ENCODE peak calls at places on chromosomes 3 and 15, in seven cellular contexts. P is GM12864, D is astrocyte of the cerebellum, V is progenitor cell of endocrine pancreas, F is choroid plexus epithelial cell, J is brain microvascular endothelial cell, U is MCF 10A. B is an unnamed sample.

GRCh38 chr15:41940441-41940857 is 31.9 kb downstream of the EHD4 start:
- DNase-seq in P (no peak), D (no peak), V (no peak), F (peak), J (peak), U (peak), B (no peak)

GRCh38 chr3:4524423-4524769 is 31.2 kb downstream of the ITPR1 start:
- DNase-seq in P (no peak), D (no peak), V (no peak), F (no peak), J (no peak), U (peak), B (no peak)

GRCh38 chr15:35690698-35691116 is 144.7 kb upstream of the DPH6 start:
- DNase-seq in P (no peak), D (peak), V (no peak), F (peak), J (peak), U (no peak), B (no peak)

GRCh38 chr3:190013943-190014924 is 106.5 kb downstream of the P3H2 start:
- DNase-seq in P (no peak), D (no peak), V (no peak), F (no peak), J (no peak), U (no peak), B (no peak)

GRCh38 chr3:99864289-99864688 is 46.6 kb downstream of the CMSS1 start:
- DNase-seq in P (no peak), D (no peak), V (no peak), F (no peak), J (no peak), U (no peak), B (no peak)

GRCh38 chr3:190041333-190042041 is 79.2 kb downstream of the P3H2 start:
- DNase-seq in P (peak), D (no peak), V (no peak), F (peak), J (no peak), U (no peak), B (no peak)

GRCh38 chr15:77025066-77025435 is 30.1 kb downstream of the PSTPIP1 start:
- DNase-seq in P (no peak), D (no peak), V (no peak), F (no peak), J (no peak), U (no peak), B (peak)

GRCh38 chr3:182533394-182533793 is 259.9 kb upstream of the ATP11B start:
- DNase-seq in P (no peak), D (no peak), V (no peak), F (no peak), J (no peak), U (peak), B (no peak)

GRCh38 chr3:151047636-151048035 is 37.8 kb upstream of the MED12L start:
- DNase-seq in P (no peak), D (no peak), V (no peak), F (peak), J (peak), U (no peak), B (no peak)

GRCh38 chr3:125967156-125967555 is 1.8 kb upstream of the ROPN1B start:
- DNase-seq in P (no peak), D (no peak), V (no peak), F (no peak), J (no peak), U (no peak), B (no peak)

GRCh38 chr15:83843511-83843910 is 189.6 kb downstream of the ADAMTSL3 start:
- DNase-seq in P (no peak), D (peak), V (no peak), F (peak), J (no peak), U (peak), B (no peak)

GRCh38 chr15:47066386-47066785 is 650.9 kb upstream of the SEMA6D start:
- DNase-seq in P (no peak), D (no peak), V (no peak), F (no peak), J (no peak), U (peak), B (no peak)

GRCh38 chr3:105014631-105015030 is 352.1 kb upstream of the ALCAM start:
- DNase-seq in P (no peak), D (no peak), V (no peak), F (peak), J (no peak), U (peak), B (no peak)

GRCh38 chr3:140343709-140344417 is 334.0 kb upstream of the TRIM42 start:
- DNase-seq in P (no peak), D (no peak), V (no peak), F (no peak), J (no peak), U (no peak), B (no peak)

GRCh38 chr3:26712211-26713026 is 89.8 kb downstream of the LRRC3B start:
- DNase-seq in P (peak), D (peak), V (no peak), F (peak), J (peak), U (peak), B (no peak)

GRCh38 chr3:177190701-177191100 is 6.6 kb downstream of the TBL1XR1 start:
- DNase-seq in P (no peak), D (no peak), V (no peak), F (peak), J (no peak), U (no peak), B (no peak)

GRCh38 chr3:115788921-115789470 is 165.7 kb downstream of the GAP43 start:
- DNase-seq in P (no peak), D (peak), V (no peak), F (peak), J (peak), U (peak), B (no peak)

GRCh38 chr3:79490165-79491028 is 277.4 kb downstream of the ROBO1 start:
- DNase-seq in P (no peak), D (peak), V (no peak), F (peak), J (peak), U (peak), B (no peak)

GRCh38 chr15:77722759-77723460 is 90.2 kb upstream of the LINGO1 start:
- DNase-seq in P (no peak), D (no peak), V (no peak), F (no peak), J (no peak), U (no peak), B (no peak)

GRCh38 chr3:15433531-15433930 is 6.1 kb downstream of the EAF1 start:
- DNase-seq in P (no peak), D (no peak), V (no peak), F (no peak), J (no peak), U (no peak), B (no peak)

DNA sequence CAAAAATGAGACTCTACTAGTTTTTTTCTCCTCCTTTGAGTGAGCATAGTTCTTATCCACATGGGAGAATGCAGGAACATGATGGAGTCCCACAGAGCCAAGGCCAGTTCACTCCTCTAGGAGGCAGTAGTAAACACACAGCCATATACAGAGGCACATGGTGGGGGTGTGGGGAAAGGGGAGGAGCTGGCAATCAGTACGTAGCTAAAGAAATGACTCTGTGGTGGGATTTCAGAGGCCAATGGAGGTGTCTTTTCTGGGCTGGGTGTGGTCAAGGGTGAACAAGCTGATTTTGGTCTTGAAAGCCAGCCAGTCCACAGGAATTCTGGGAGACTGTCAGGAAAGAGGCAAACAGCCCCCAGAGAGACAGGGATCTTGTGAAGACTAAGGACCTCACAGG is 6.6 kb upstream of the RAB11A start:
- DNase-seq in P (peak), D (peak), V (no peak), F (peak), J (peak), U (peak), B (no peak)
- TF ChIP-seq CTCF in P (peak), D (peak), V (peak), F (peak), J (peak), U (no peak), B (peak)

GRCh38 chr3:180594631-180595348 is 7.2 kb upstream of the TTC14 start:
- DNase-seq in P (no peak), D (peak), V (no peak), F (peak), J (no peak), U (peak), B (no peak)
- TF ChIP-seq CTCF in P (peak), D (peak), V (peak), F (peak), J (peak), U (peak), B (no peak)

GRCh38 chr3:70108072-70108471 is 108.5 kb downstream of the SAMMSON start:
- DNase-seq in P (no peak), D (no peak), V (no peak), F (peak), J (peak), U (peak), B (no peak)
- TF ChIP-seq CTCF in P (peak), D (peak), V (peak), F (peak), J (peak), U (peak), B (no peak)

GRCh38 chr3:107548601-107549000 is 25.8 kb downstream of the BBX start:
- DNase-seq in P (no peak), D (no peak), V (no peak), F (no peak), J (no peak), U (no peak), B (no peak)

GRCh38 chr3:107540857-107541256 is 18.1 kb downstream of the BBX start:
- DNase-seq in P (no peak), D (no peak), V (no peak), F (no peak), J (no peak), U (no peak), B (no peak)

GRCh38 chr3:107545680-107546120 is 22.9 kb downstream of the BBX start:
- DNase-seq in P (no peak), D (peak), V (no peak), F (peak), J (peak), U (no peak), B (no peak)

GRCh38 chr3:107542665-107543064 is 19.9 kb downstream of the BBX start:
- DNase-seq in P (no peak), D (no peak), V (no peak), F (no peak), J (no peak), U (no peak), B (no peak)

DNA sequence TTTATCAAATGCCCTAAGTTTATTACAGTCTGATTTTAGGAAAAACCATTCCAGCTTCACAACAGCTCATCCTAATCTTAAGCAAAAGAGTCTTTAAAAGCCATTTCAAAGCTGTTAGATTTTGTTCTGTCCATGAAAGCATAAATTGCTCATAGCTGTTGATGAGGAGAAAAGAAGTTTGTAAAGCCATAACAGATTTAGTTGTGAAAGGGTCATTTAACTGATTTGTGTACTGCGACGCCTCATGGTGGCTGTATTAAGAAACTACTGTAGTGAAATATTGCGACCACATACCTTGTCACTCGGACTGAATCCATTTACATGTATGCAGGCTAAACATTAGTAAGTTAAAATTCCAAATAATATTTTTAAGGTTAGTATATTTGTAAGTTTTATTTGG is 20.9 kb downstream of the BBX start:
- DNase-seq in P (no peak), D (no peak), V (no peak), F (peak), J (no peak), U (peak), B (no peak)
- TF ChIP-seq CTCF in P (no peak), D (peak), V (peak), F (peak), J (no peak), U (peak), B (peak)

GRCh38 chr15:89888214-89888804 is 5.5 kb downstream of the AP3S2 start:
- DNase-seq in P (no peak), D (peak), V (no peak), F (peak), J (peak), U (peak), B (no peak)
- TF ChIP-seq CTCF in P (peak), D (peak), V (peak), F (peak), J (peak), U (peak), B (no peak)

GRCh38 chr3:123750209-123750608 is 133.9 kb downstream of the MYLK start:
- DNase-seq in P (no peak), D (no peak), V (no peak), F (no peak), J (no peak), U (no peak), B (no peak)

GRCh38 chr3:123749716-123750115 is 134.4 kb downstream of the MYLK start:
- DNase-seq in P (no peak), D (peak), V (no peak), F (peak), J (peak), U (peak), B (no peak)

GRCh38 chr3:123741058-123741511 is 143.0 kb downstream of the MYLK start:
- DNase-seq in P (no peak), D (no peak), V (no peak), F (no peak), J (no peak), U (no peak), B (no peak)

GRCh38 chr3:123743121-123743520 is 141.0 kb downstream of the MYLK start:
- DNase-seq in P (no peak), D (no peak), V (no peak), F (no peak), J (no peak), U (no peak), B (no peak)

GRCh38 chr3:123745184-123745855 is 138.8 kb downstream of the MYLK start:
- DNase-seq in P (no peak), D (no peak), V (no peak), F (peak), J (no peak), U (no peak), B (no peak)
- TF ChIP-seq CTCF in P (peak), D (peak), V (peak), F (peak), J (peak), U (peak), B (no peak)

DNA sequence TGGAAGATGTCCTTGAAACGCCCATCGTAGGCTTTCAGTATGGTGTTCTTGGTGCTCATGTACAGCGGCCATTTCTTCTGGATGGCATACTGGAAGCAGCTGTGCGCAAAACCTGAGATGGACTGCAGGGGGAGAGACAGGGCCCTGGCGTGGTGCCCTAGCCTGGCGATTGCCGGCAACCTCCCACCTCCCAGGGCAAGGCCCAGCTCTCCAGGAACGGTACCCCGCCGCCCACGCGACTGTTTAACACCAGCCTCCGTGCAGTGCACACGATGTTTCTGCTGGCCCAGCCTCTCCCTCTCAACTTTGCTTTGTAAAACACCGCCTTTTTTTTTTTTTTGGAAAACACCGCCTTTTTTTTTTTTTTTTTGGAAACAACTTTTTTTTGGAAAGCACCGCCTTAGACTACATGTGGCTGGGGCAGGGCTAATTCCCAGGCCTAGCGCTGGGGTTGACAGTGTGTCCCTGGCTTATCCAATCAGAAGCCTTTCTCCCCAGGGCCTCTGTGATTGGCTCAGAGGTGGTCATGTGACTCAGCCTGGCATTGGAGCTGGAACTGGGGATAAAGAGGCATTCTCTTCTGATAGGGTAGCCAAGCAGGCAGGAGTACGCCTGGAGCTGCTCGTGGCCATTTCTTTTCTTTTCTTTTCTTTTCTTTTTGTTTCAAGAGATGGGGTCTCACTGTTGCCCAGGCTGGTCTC is 14.7 kb downstream of the IDH2 start:
- DNase-seq in P (no peak), D (no peak), V (no peak), F (no peak), J (no peak), U (peak), B (no peak)
- TF ChIP-seq CTCF in P (peak), D (peak), V (no peak), F (peak), J (peak), U (peak), B (no peak)

B was measured in natural killer cell.